ENCODE peak calls at places on chromosome 11, in seven cellular contexts. O is dorsolateral prefrontal cortex; S is activated CD4-positive, alpha-beta T cell treated with anti-CD3 and anti-CD28 coated beads, Interleukin-2, amount 50 U/mL, for 48 hours; Q is fibroblast of the aortic adventitia; A is left ventricle myocardium superior; D is IMR-90; G is AML-193. H is an unnamed sample.

GRCh38 chr11:19241260-19242183 is 777 bp upstream of the E2F8 start:
- DNase-seq in S (peak; percentile 69), Q (no peak), O (no peak), D (no peak), A (peak; percentile 58), G (peak; percentile 31), H (peak; percentile 30)

GRCh38 chr11:19800162-19800561 is 87.5 kb downstream of the NAV2 start:
- DNase-seq in A (peak; percentile 36), Q (no peak), S (no peak), G (no peak), O (no peak), D (no peak), H (no peak)

GRCh38 chr11:57798905-57799559 is 37.4 kb downstream of the CTNND1 start:
- DNase-seq in G (peak; percentile 10), Q (peak; percentile 89), S (no peak), O (no peak), D (peak; percentile 52), A (no peak), H (no peak)

GRCh38 chr11:61730222-61730994 is 22.0 kb upstream of the MYRF start:
- DNase-seq in Q (no peak), G (no peak), D (no peak), S (no peak), A (no peak), O (no peak), H (no peak)

GRCh38 chr11:19525714-19526113 is 186.9 kb upstream of the NAV2 start:
- DNase-seq in S (no peak), A (no peak), O (no peak), Q (no peak), D (no peak), G (no peak), H (no peak)

GRCh38 chr11:77073328-77074001 is 6.7 kb downstream of the CAPN5 start:
- DNase-seq in G (no peak), O (peak; percentile 64), Q (peak; percentile 94), D (peak; percentile 94), A (peak; percentile 87), S (no peak), H (peak; percentile 83)

GRCh38 chr11:24043842-24044241 is 453.0 kb upstream of the LUZP2 start:
- DNase-seq in D (no peak), Q (no peak), G (no peak), S (no peak), A (no peak), O (no peak), H (no peak)

GRCh38 chr11:110798231-110798630 is 86.0 kb upstream of the ARHGAP20 start:
- DNase-seq in D (no peak), G (no peak), A (no peak), S (no peak), Q (no peak), O (no peak), H (no peak)

GRCh38 chr11:64858467-64859401 is 14.3 kb upstream of the CDC42BPG start:
- DNase-seq in O (no peak), G (no peak), D (no peak), A (peak; percentile 76), Q (no peak), S (peak; percentile 72), H (peak; percentile 70)

H was measured in left ventricle myocardium inferior.